ENCODE peak calls at places on chromosomes 1 and 21, in eight cellular contexts. One of them, this sample, is unnamed.

GRCh38 chr1:7262611-7263010 is 477.4 kb downstream of the CAMTA1 start:
- DNase-seq in stimulated activated naive CD4-positive, alpha-beta T cell: no peak
- DNase-seq in A172: no peak
- DNase-seq in AG08395: no peak
- DNase-seq in stimulated activated CD4-positive, alpha-beta T cell treated with anti-CD3 and anti-CD28 coated beads, Interleukin-1b, Interleukin-23, amount 100 ng/mL, for 4 hours: no peak
- DNase-seq in pulmonary artery endothelial cell: no peak
- DNase-seq in fibroblast of mammary gland: no peak
- DNase-seq in tibial artery: no peak
- DNase-seq in this sample: no peak

GRCh38 chr1:24735619-24736375 is 9.4 kb upstream of the CLIC4 start:
- DNase-seq in stimulated activated naive CD4-positive, alpha-beta T cell: no peak
- DNase-seq in A172: no peak
- DNase-seq in AG08395: no peak
- DNase-seq in stimulated activated CD4-positive, alpha-beta T cell treated with anti-CD3 and anti-CD28 coated beads, Interleukin-1b, Interleukin-23, amount 100 ng/mL, for 4 hours: no peak
- DNase-seq in pulmonary artery endothelial cell: no peak
- DNase-seq in fibroblast of mammary gland: peak
- DNase-seq in tibial artery: no peak
- DNase-seq in this sample: no peak

GRCh38 chr1:225772848-225773247 is 4.8 kb upstream of the SRP9 start:
- DNase-seq in stimulated activated naive CD4-positive, alpha-beta T cell: no peak
- DNase-seq in A172: no peak
- DNase-seq in AG08395: no peak
- DNase-seq in stimulated activated CD4-positive, alpha-beta T cell treated with anti-CD3 and anti-CD28 coated beads, Interleukin-1b, Interleukin-23, amount 100 ng/mL, for 4 hours: no peak
- DNase-seq in pulmonary artery endothelial cell: no peak
- DNase-seq in fibroblast of mammary gland: no peak
- DNase-seq in tibial artery: no peak
- DNase-seq in this sample: no peak

GRCh38 chr1:154324241-154324640 is 1.1 kb upstream of the ATP8B2 start:
- DNase-seq in stimulated activated naive CD4-positive, alpha-beta T cell: no peak
- DNase-seq in A172: no peak
- DNase-seq in AG08395: no peak
- DNase-seq in stimulated activated CD4-positive, alpha-beta T cell treated with anti-CD3 and anti-CD28 coated beads, Interleukin-1b, Interleukin-23, amount 100 ng/mL, for 4 hours: no peak
- DNase-seq in pulmonary artery endothelial cell: no peak
- DNase-seq in fibroblast of mammary gland: no peak
- DNase-seq in tibial artery: no peak
- DNase-seq in this sample: no peak

GRCh38 chr1:26321315-26322041 is 3.7 kb downstream of the CD52 start:
- DNase-seq in stimulated activated naive CD4-positive, alpha-beta T cell: peak
- DNase-seq in A172: peak
- DNase-seq in AG08395: peak
- DNase-seq in stimulated activated CD4-positive, alpha-beta T cell treated with anti-CD3 and anti-CD28 coated beads, Interleukin-1b, Interleukin-23, amount 100 ng/mL, for 4 hours: peak
- DNase-seq in pulmonary artery endothelial cell: peak
- DNase-seq in fibroblast of mammary gland: peak
- DNase-seq in tibial artery: peak
- DNase-seq in this sample: peak

GRCh38 chr1:228272831-228273571 is 65.2 kb downstream of the OBSCN start:
- DNase-seq in stimulated activated naive CD4-positive, alpha-beta T cell: no peak
- DNase-seq in A172: no peak
- DNase-seq in AG08395: no peak
- DNase-seq in stimulated activated CD4-positive, alpha-beta T cell treated with anti-CD3 and anti-CD28 coated beads, Interleukin-1b, Interleukin-23, amount 100 ng/mL, for 4 hours: no peak
- DNase-seq in pulmonary artery endothelial cell: no peak
- DNase-seq in fibroblast of mammary gland: no peak
- DNase-seq in tibial artery: no peak
- DNase-seq in this sample: peak

GRCh38 chr21:38384675-38385074 is 113.6 kb downstream of the ERG start:
- DNase-seq in stimulated activated naive CD4-positive, alpha-beta T cell: no peak
- DNase-seq in A172: no peak
- DNase-seq in AG08395: no peak
- DNase-seq in stimulated activated CD4-positive, alpha-beta T cell treated with anti-CD3 and anti-CD28 coated beads, Interleukin-1b, Interleukin-23, amount 100 ng/mL, for 4 hours: no peak
- DNase-seq in pulmonary artery endothelial cell: no peak
- DNase-seq in fibroblast of mammary gland: no peak
- DNase-seq in tibial artery: no peak
- DNase-seq in this sample: no peak

GRCh38 chr1:218476385-218476784 is 131.2 kb downstream of the TGFB2 start:
- DNase-seq in stimulated activated naive CD4-positive, alpha-beta T cell: no peak
- DNase-seq in A172: peak
- DNase-seq in AG08395: peak
- DNase-seq in stimulated activated CD4-positive, alpha-beta T cell treated with anti-CD3 and anti-CD28 coated beads, Interleukin-1b, Interleukin-23, amount 100 ng/mL, for 4 hours: no peak
- DNase-seq in pulmonary artery endothelial cell: no peak
- DNase-seq in fibroblast of mammary gland: peak
- DNase-seq in tibial artery: no peak
- DNase-seq in this sample: no peak

GRCh38 chr1:244665771-244666217 is 12.9 kb downstream of the DESI2 start:
- DNase-seq in stimulated activated naive CD4-positive, alpha-beta T cell: no peak
- DNase-seq in A172: peak
- DNase-seq in AG08395: peak
- DNase-seq in stimulated activated CD4-positive, alpha-beta T cell treated with anti-CD3 and anti-CD28 coated beads, Interleukin-1b, Interleukin-23, amount 100 ng/mL, for 4 hours: no peak
- DNase-seq in pulmonary artery endothelial cell: no peak
- DNase-seq in fibroblast of mammary gland: peak
- DNase-seq in tibial artery: no peak
- DNase-seq in this sample: no peak

GRCh38 chr1:205916541-205916940 is 26.7 kb downstream of the SLC26A9 start:
- DNase-seq in stimulated activated naive CD4-positive, alpha-beta T cell: no peak
- DNase-seq in A172: peak
- DNase-seq in AG08395: peak
- DNase-seq in stimulated activated CD4-positive, alpha-beta T cell treated with anti-CD3 and anti-CD28 coated beads, Interleukin-1b, Interleukin-23, amount 100 ng/mL, for 4 hours: no peak
- DNase-seq in pulmonary artery endothelial cell: no peak
- DNase-seq in fibroblast of mammary gland: peak
- DNase-seq in tibial artery: no peak
- DNase-seq in this sample: no peak

GRCh38 chr1:16249838-16250241 is 12.9 kb upstream of the CPLANE2 start:
- DNase-seq in stimulated activated naive CD4-positive, alpha-beta T cell: no peak
- DNase-seq in A172: no peak
- DNase-seq in AG08395: peak
- DNase-seq in stimulated activated CD4-positive, alpha-beta T cell treated with anti-CD3 and anti-CD28 coated beads, Interleukin-1b, Interleukin-23, amount 100 ng/mL, for 4 hours: no peak
- DNase-seq in pulmonary artery endothelial cell: peak
- DNase-seq in fibroblast of mammary gland: peak
- DNase-seq in tibial artery: peak
- DNase-seq in this sample: peak

GRCh38 chr1:117339866-117340357 is 27.3 kb upstream of the MAN1A2 start:
- DNase-seq in stimulated activated naive CD4-positive, alpha-beta T cell: peak
- DNase-seq in A172: peak
- DNase-seq in AG08395: peak
- DNase-seq in stimulated activated CD4-positive, alpha-beta T cell treated with anti-CD3 and anti-CD28 coated beads, Interleukin-1b, Interleukin-23, amount 100 ng/mL, for 4 hours: no peak
- DNase-seq in pulmonary artery endothelial cell: no peak
- DNase-seq in fibroblast of mammary gland: peak
- DNase-seq in tibial artery: no peak
- DNase-seq in this sample: no peak

GRCh38 chr1:3136532-3136931 is 67.5 kb downstream of the PRDM16 start:
- DNase-seq in stimulated activated naive CD4-positive, alpha-beta T cell: no peak
- DNase-seq in A172: no peak
- DNase-seq in AG08395: no peak
- DNase-seq in stimulated activated CD4-positive, alpha-beta T cell treated with anti-CD3 and anti-CD28 coated beads, Interleukin-1b, Interleukin-23, amount 100 ng/mL, for 4 hours: no peak
- DNase-seq in pulmonary artery endothelial cell: no peak
- DNase-seq in fibroblast of mammary gland: no peak
- DNase-seq in tibial artery: no peak
- DNase-seq in this sample: no peak

GRCh38 chr1:10833630-10834557 is 37.4 kb upstream of the CASZ1 start:
- DNase-seq in stimulated activated naive CD4-positive, alpha-beta T cell: no peak
- DNase-seq in A172: no peak
- DNase-seq in AG08395: peak
- DNase-seq in stimulated activated CD4-positive, alpha-beta T cell treated with anti-CD3 and anti-CD28 coated beads, Interleukin-1b, Interleukin-23, amount 100 ng/mL, for 4 hours: no peak
- DNase-seq in pulmonary artery endothelial cell: no peak
- DNase-seq in fibroblast of mammary gland: peak
- DNase-seq in tibial artery: no peak
- DNase-seq in this sample: no peak

GRCh38 chr1:189434461-189434860 is 1043.2 kb downstream of the BRINP3 start:
- DNase-seq in stimulated activated naive CD4-positive, alpha-beta T cell: no peak
- DNase-seq in A172: no peak
- DNase-seq in AG08395: no peak
- DNase-seq in stimulated activated CD4-positive, alpha-beta T cell treated with anti-CD3 and anti-CD28 coated beads, Interleukin-1b, Interleukin-23, amount 100 ng/mL, for 4 hours: no peak
- DNase-seq in pulmonary artery endothelial cell: no peak
- DNase-seq in fibroblast of mammary gland: no peak
- DNase-seq in tibial artery: no peak
- DNase-seq in this sample: no peak

GRCh38 chr1:71964188-71964587 is 318.2 kb downstream of the NEGR1 start:
- DNase-seq in stimulated activated naive CD4-positive, alpha-beta T cell: no peak
- DNase-seq in A172: no peak
- DNase-seq in AG08395: no peak
- DNase-seq in stimulated activated CD4-positive, alpha-beta T cell treated with anti-CD3 and anti-CD28 coated beads, Interleukin-1b, Interleukin-23, amount 100 ng/mL, for 4 hours: no peak
- DNase-seq in pulmonary artery endothelial cell: no peak
- DNase-seq in fibroblast of mammary gland: no peak
- DNase-seq in tibial artery: no peak
- DNase-seq in this sample: no peak

GRCh38 chr1:208717490-208717889 is 473.3 kb upstream of the PLXNA2 start:
- DNase-seq in stimulated activated naive CD4-positive, alpha-beta T cell: no peak
- DNase-seq in A172: no peak
- DNase-seq in AG08395: no peak
- DNase-seq in stimulated activated CD4-positive, alpha-beta T cell treated with anti-CD3 and anti-CD28 coated beads, Interleukin-1b, Interleukin-23, amount 100 ng/mL, for 4 hours: no peak
- DNase-seq in pulmonary artery endothelial cell: no peak
- DNase-seq in fibroblast of mammary gland: no peak
- DNase-seq in tibial artery: no peak
- DNase-seq in this sample: no peak

GRCh38 chr1:187471555-187471954 is 642.8 kb downstream of the PLA2G4A start:
- DNase-seq in stimulated activated naive CD4-positive, alpha-beta T cell: no peak
- DNase-seq in A172: peak
- DNase-seq in AG08395: no peak
- DNase-seq in stimulated activated CD4-positive, alpha-beta T cell treated with anti-CD3 and anti-CD28 coated beads, Interleukin-1b, Interleukin-23, amount 100 ng/mL, for 4 hours: no peak
- DNase-seq in pulmonary artery endothelial cell: no peak
- DNase-seq in fibroblast of mammary gland: no peak
- DNase-seq in tibial artery: no peak
- DNase-seq in this sample: no peak

GRCh38 chr1:213884402-213884801 is 103.4 kb upstream of the PROX1 start:
- DNase-seq in stimulated activated naive CD4-positive, alpha-beta T cell: no peak
- DNase-seq in A172: no peak
- DNase-seq in AG08395: no peak
- DNase-seq in stimulated activated CD4-positive, alpha-beta T cell treated with anti-CD3 and anti-CD28 coated beads, Interleukin-1b, Interleukin-23, amount 100 ng/mL, for 4 hours: no peak
- DNase-seq in pulmonary artery endothelial cell: no peak
- DNase-seq in fibroblast of mammary gland: no peak
- DNase-seq in tibial artery: no peak
- DNase-seq in this sample: no peak

GRCh38 chr1:153922076-153922837 is 515 bp downstream of the GATAD2B start:
- DNase-seq in stimulated activated naive CD4-positive, alpha-beta T cell: no peak
- DNase-seq in A172: no peak
- DNase-seq in AG08395: peak
- DNase-seq in stimulated activated CD4-positive, alpha-beta T cell treated with anti-CD3 and anti-CD28 coated beads, Interleukin-1b, Interleukin-23, amount 100 ng/mL, for 4 hours: peak
- DNase-seq in pulmonary artery endothelial cell: no peak
- DNase-seq in fibroblast of mammary gland: peak
- DNase-seq in tibial artery: peak
- DNase-seq in this sample: peak